ENCODE peak calls at places on chromosomes 5 and 9, in seven cellular contexts. K is IMR-90, U is H9, Q is neuronal stem cell, I is mesenchymal stem cell, E is H1, M is trophoblast cell. H is an unnamed sample.

GRCh38 chr5:24368121-24368520 is 276.7 kb downstream of the CDH10 start:
- DNase-seq in K (no peak), U (no peak), Q (no peak), I (no peak), E (no peak), M (no peak), H (peak)

GRCh38 chr5:33725846-33726245 is 165.9 kb downstream of the ADAMTS12 start:
- DNase-seq in K (peak), U (no peak), Q (no peak), I (peak), E (no peak), M (no peak), H (no peak)

GRCh38 chr5:110884005-110884404 is 145.2 kb downstream of the SLC25A46 start:
- DNase-seq in K (peak), U (no peak), Q (no peak), I (no peak), E (no peak), M (no peak), H (no peak)

GRCh38 chr9:93083592-93084470 is 12.2 kb upstream of the CARD19 start:
- DNase-seq in K (no peak), U (no peak), Q (no peak), I (peak), E (no peak), M (no peak), H (no peak)

GRCh38 chr9:96027271-96028131 is 152.0 kb downstream of the ERCC6L2 start:
- DNase-seq in K (no peak), U (peak), Q (no peak), I (no peak), E (no peak), M (no peak), H (peak)

GRCh38 chr9:110180713-110181434 is 27.1 kb downstream of the C9orf152 start:
- DNase-seq in K (peak), U (no peak), Q (no peak), I (peak), E (no peak), M (no peak), H (no peak)

GRCh38 chr5:80959768-80960442 is at the start of gene RASGRF2:
- DNase-seq in K (peak), U (peak), Q (peak), I (peak), E (no peak), M (peak), H (peak)

GRCh38 chr5:157748740-157749461 is 5.4 kb downstream of the LSM11 start:
- DNase-seq in K (peak), U (no peak), Q (no peak), I (peak), E (no peak), M (no peak), H (no peak)

GRCh38 chr9:130943780-130944179 is 4.7 kb upstream of the FIBCD1 start:
- DNase-seq in K (no peak), U (no peak), Q (no peak), I (no peak), E (no peak), M (no peak), H (no peak)

GRCh38 chr5:126757713-126758357 is 19.1 kb upstream of the LMNB1 start:
- DNase-seq in K (no peak), U (no peak), Q (no peak), I (no peak), E (no peak), M (no peak), H (no peak)

GRCh38 chr5:115461506-115462290 is 82.9 kb downstream of the FEM1C start:
- DNase-seq in K (peak), U (no peak), Q (no peak), I (peak), E (no peak), M (peak), H (no peak)

GRCh38 chr5:96807099-96807654 is 568 bp downstream of the ERAP1 start:
- DNase-seq in K (peak), U (peak), Q (peak), I (peak), E (no peak), M (peak), H (peak)

GRCh38 chr5:178430187-178431062 is 159.8 kb downstream of the COL23A1 start:
- DNase-seq in K (no peak), U (no peak), Q (no peak), I (no peak), E (no peak), M (no peak), H (no peak)

GRCh38 chr9:8769153-8769552 is 969.6 kb upstream of the DMAC1 start:
- DNase-seq in K (no peak), U (no peak), Q (no peak), I (no peak), E (no peak), M (no peak), H (no peak)

DNA sequence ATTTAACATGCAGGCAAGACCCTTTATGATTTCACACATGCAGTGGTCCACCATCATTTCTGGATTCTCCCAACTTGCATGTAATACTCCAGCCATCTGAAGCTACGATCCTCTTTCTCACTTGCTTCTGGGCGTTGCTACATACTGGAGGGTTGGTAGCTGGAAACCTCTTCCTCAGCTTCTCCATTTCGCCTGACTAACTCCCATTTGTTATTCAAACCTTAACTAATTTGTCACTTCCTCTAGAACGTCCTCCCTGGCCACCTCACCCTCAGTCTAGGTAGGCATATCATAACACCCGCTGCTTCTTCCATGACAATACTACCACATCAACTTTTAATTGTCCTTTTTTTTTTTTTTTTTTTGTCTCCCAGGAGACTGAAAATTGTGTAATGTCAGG is 72.6 kb upstream of the EQTN start:
- DNase-seq in K (no peak), U (peak), Q (no peak), I (no peak), E (no peak), M (no peak), H (peak)
- H3K18ac ChIP-seq in K (no peak), U (no peak), Q (no peak), I (no peak), E (peak), M (no peak), H (no peak)

GRCh38 chr5:75053286-75054109 is 1.1 kb upstream of the GCNT4 start:
- DNase-seq in K (peak), U (peak), Q (peak), I (peak), E (no peak), M (peak), H (peak)
- H3K18ac ChIP-seq in K (peak), U (peak), Q (peak), I (peak), E (peak), M (peak), H (peak)

DNA sequence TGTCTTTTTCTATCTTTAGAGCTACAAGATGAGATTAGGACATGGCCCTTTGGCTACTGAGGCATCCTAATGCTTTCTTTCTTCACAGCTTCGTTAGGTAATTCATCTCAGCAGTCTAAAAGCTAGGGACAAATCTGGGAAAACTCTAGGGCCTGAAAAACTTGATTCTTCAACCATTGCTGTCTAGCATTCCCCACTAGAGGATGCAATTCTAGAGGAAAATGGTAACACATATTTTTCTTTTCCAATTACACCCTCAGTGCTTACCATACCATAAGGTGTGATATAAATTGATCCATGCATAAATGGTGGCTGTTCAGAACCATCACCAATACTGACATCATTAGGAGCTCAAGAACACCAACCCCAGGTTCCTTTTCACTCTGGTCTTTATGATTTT is 525.8 kb upstream of the TRPC7 start:
- DNase-seq in K (no peak), U (no peak), Q (no peak), I (no peak), E (no peak), M (no peak), H (no peak)
- H3K18ac ChIP-seq in K (no peak), U (no peak), Q (no peak), I (no peak), E (peak), M (no peak), H (no peak)

DNA sequence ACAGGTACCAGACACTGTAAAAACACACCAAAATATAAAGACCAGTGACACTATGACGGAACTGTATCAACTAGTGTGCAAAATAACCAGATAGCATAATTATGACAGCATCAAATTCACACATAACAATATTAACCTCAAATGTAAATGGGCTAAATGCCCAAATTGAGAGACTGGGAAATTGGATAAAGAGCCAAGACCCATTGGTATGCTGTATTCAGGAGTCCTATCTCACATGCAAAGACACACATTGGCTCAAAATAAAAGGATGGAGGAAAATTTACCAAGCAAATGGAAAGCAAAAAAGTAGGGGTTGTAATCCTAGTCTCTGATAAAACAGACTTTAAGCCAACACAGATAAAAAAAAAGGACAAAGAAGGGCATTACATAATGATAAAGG is 416.3 kb upstream of the ZNF608 start:
- DNase-seq in K (no peak), U (no peak), Q (no peak), I (no peak), E (no peak), M (no peak), H (no peak)
- H3K18ac ChIP-seq in K (no peak), U (no peak), Q (no peak), I (no peak), E (no peak), M (no peak), H (no peak)

GRCh38 chr9:84145031-84145430 is 164.4 kb downstream of the RMI1 start:
- DNase-seq in K (no peak), U (no peak), Q (no peak), I (no peak), E (no peak), M (peak), H (no peak)

GRCh38 chr9:84152204-84152603 is 171.6 kb downstream of the RMI1 start:
- DNase-seq in K (no peak), U (no peak), Q (no peak), I (no peak), E (no peak), M (no peak), H (no peak)

GRCh38 chr9:84151236-84151635 is 170.6 kb downstream of the RMI1 start:
- DNase-seq in K (no peak), U (peak), Q (no peak), I (no peak), E (no peak), M (no peak), H (no peak)

GRCh38 chr9:84145780-84146179 is 165.2 kb downstream of the RMI1 start:
- DNase-seq in K (no peak), U (no peak), Q (no peak), I (no peak), E (no peak), M (no peak), H (no peak)

GRCh38 chr9:84146893-84147705 is 166.5 kb downstream of the RMI1 start:
- DNase-seq in K (no peak), U (no peak), Q (no peak), I (peak), E (no peak), M (no peak), H (no peak)
- H3K18ac ChIP-seq in K (peak), U (no peak), Q (no peak), I (no peak), E (no peak), M (no peak), H (no peak)

DNA sequence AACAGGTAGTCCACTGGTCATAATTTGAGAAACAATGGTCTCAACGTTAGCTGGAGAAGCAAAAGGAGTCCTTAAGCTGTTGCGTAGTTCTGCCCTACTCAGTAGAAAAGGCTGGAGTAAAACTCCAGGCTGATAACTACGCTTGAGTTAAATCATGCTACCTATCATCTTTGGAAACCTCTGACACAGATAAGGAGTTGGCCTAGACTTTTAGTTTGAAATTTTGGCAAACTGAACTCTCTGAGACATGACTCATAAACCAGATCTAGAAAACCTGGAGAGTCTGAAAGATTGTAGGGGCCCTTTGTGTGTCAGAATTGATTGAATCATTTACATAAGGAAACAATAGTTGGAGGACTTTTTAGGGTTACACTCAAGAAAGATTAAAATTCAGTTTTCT is 26.3 kb downstream of the NMUR2 start:
- DNase-seq in K (no peak), U (no peak), Q (no peak), I (no peak), E (no peak), M (no peak), H (no peak)
- H3K18ac ChIP-seq in K (no peak), U (no peak), Q (no peak), I (no peak), E (no peak), M (no peak), H (no peak)

GRCh38 chr9:125854553-125855275 is 107.5 kb downstream of the PBX3 start:
- DNase-seq in K (peak), U (no peak), Q (no peak), I (peak), E (no peak), M (peak), H (peak)
- H3K18ac ChIP-seq in K (no peak), U (no peak), Q (no peak), I (no peak), E (no peak), M (no peak), H (no peak)

GRCh38 chr9:123318961-123319421 is 37.0 kb upstream of the CRB2 start:
- DNase-seq in K (no peak), U (no peak), Q (no peak), I (no peak), E (no peak), M (no peak), H (peak)

GRCh38 chr9:123322771-123323481 is 33.1 kb upstream of the CRB2 start:
- DNase-seq in K (no peak), U (no peak), Q (no peak), I (no peak), E (no peak), M (no peak), H (peak)

GRCh38 chr9:123321874-123322770 is 33.9 kb upstream of the CRB2 start:
- DNase-seq in K (no peak), U (no peak), Q (no peak), I (no peak), E (no peak), M (no peak), H (no peak)

GRCh38 chr9:123319541-123320339 is 36.3 kb upstream of the CRB2 start:
- DNase-seq in K (no peak), U (no peak), Q (no peak), I (no peak), E (no peak), M (no peak), H (no peak)

GRCh38 chr9:123320814-123321213 is 35.2 kb upstream of the CRB2 start:
- DNase-seq in K (no peak), U (no peak), Q (no peak), I (no peak), E (no peak), M (no peak), H (no peak)
- H3K18ac ChIP-seq in K (no peak), U (no peak), Q (no peak), I (no peak), E (no peak), M (no peak), H (no peak)

DNA sequence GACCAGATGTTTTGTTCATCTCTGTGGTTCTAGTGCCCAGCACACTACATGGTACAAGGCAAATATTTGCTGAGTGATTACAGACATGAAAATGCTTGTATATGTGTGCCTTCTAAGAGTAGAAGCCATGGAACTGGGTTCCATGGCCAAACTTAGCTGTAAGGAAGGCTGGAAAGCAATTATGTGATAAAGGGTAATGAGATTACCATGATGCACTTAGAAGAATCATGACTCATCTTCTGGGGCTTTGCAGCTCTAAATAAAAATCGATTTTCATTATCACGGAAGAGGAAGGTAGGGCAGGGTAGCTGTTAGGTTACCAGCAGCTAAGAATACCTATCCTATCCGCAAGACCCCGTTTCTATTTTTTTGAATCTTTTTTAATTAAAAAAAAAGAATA is 28.0 kb downstream of the RFK start:
- DNase-seq in K (no peak), U (no peak), Q (no peak), I (no peak), E (no peak), M (no peak), H (no peak)
- H3K18ac ChIP-seq in K (no peak), U (no peak), Q (no peak), I (no peak), E (no peak), M (no peak), H (no peak)